ENCODE peak calls at places on chromosomes 2 and 18, in nine cellular contexts. One of them, this sample, is unnamed.

GRCh38 chr2:100518801-100519200 is 44.0 kb upstream of the PDCL3 start:
- DNase-seq in HFFc6: no peak
- DNase-seq in HTR-8/SVneo: no peak
- DNase-seq in NCI-H345: no peak
- DNase-seq in C1 segment of cervical spinal cord: no peak
- DNase-seq in activated CD4-positive, alpha-beta T cell treated with anti-CD3 and anti-CD28 coated beads, Interleukin-2, amount 50 U/mL, for 48 hours: no peak
- DNase-seq in smooth muscle cell of the brain vasculature: no peak
- DNase-seq in mammary epithelial cell: peak
- DNase-seq in pancreas: no peak
- DNase-seq in this sample: no peak

GRCh38 chr2:16038586-16038985 is 98.2 kb downstream of the MYCN start:
- DNase-seq in HTR-8/SVneo: no peak
- DNase-seq in mammary epithelial cell: no peak
- DNase-seq in pancreas: no peak
- DNase-seq in HFFc6: no peak
- DNase-seq in activated CD4-positive, alpha-beta T cell treated with anti-CD3 and anti-CD28 coated beads, Interleukin-2, amount 50 U/mL, for 48 hours: no peak
- DNase-seq in C1 segment of cervical spinal cord: no peak
- DNase-seq in smooth muscle cell of the brain vasculature: no peak
- DNase-seq in NCI-H345: no peak
- DNase-seq in this sample: no peak

GRCh38 chr2:196413821-196414274 is 225.7 kb upstream of the CCDC150 start:
- DNase-seq in mammary epithelial cell: no peak
- DNase-seq in smooth muscle cell of the brain vasculature: no peak
- DNase-seq in C1 segment of cervical spinal cord: no peak
- DNase-seq in NCI-H345: no peak
- DNase-seq in HFFc6: no peak
- DNase-seq in pancreas: no peak
- DNase-seq in HTR-8/SVneo: no peak
- DNase-seq in activated CD4-positive, alpha-beta T cell treated with anti-CD3 and anti-CD28 coated beads, Interleukin-2, amount 50 U/mL, for 48 hours: no peak
- DNase-seq in this sample: no peak

GRCh38 chr2:101823347-101823791 is 125.9 kb downstream of the MAP4K4 start:
- DNase-seq in mammary epithelial cell: peak
- DNase-seq in C1 segment of cervical spinal cord: peak
- DNase-seq in activated CD4-positive, alpha-beta T cell treated with anti-CD3 and anti-CD28 coated beads, Interleukin-2, amount 50 U/mL, for 48 hours: peak
- DNase-seq in HFFc6: peak
- DNase-seq in NCI-H345: no peak
- DNase-seq in HTR-8/SVneo: peak
- DNase-seq in pancreas: peak
- DNase-seq in smooth muscle cell of the brain vasculature: no peak
- DNase-seq in this sample: peak

GRCh38 chr18:63758616-63759015 is 16.6 kb upstream of the SERPINB7 start:
- DNase-seq in HTR-8/SVneo: no peak
- DNase-seq in HFFc6: no peak
- DNase-seq in mammary epithelial cell: no peak
- DNase-seq in activated CD4-positive, alpha-beta T cell treated with anti-CD3 and anti-CD28 coated beads, Interleukin-2, amount 50 U/mL, for 48 hours: no peak
- DNase-seq in NCI-H345: peak
- DNase-seq in smooth muscle cell of the brain vasculature: no peak
- DNase-seq in C1 segment of cervical spinal cord: no peak
- DNase-seq in pancreas: no peak
- DNase-seq in this sample: no peak

GRCh38 chr2:37984589-37984988 is 59.5 kb downstream of the RMDN2 start:
- DNase-seq in smooth muscle cell of the brain vasculature: no peak
- DNase-seq in NCI-H345: no peak
- DNase-seq in HFFc6: no peak
- DNase-seq in activated CD4-positive, alpha-beta T cell treated with anti-CD3 and anti-CD28 coated beads, Interleukin-2, amount 50 U/mL, for 48 hours: no peak
- DNase-seq in HTR-8/SVneo: no peak
- DNase-seq in C1 segment of cervical spinal cord: no peak
- DNase-seq in mammary epithelial cell: no peak
- DNase-seq in pancreas: no peak
- DNase-seq in this sample: no peak

GRCh38 chr18:49023938-49024341 is 73.2 kb upstream of the SMAD7 start:
- DNase-seq in HFFc6: no peak
- DNase-seq in C1 segment of cervical spinal cord: no peak
- DNase-seq in mammary epithelial cell: no peak
- DNase-seq in activated CD4-positive, alpha-beta T cell treated with anti-CD3 and anti-CD28 coated beads, Interleukin-2, amount 50 U/mL, for 48 hours: no peak
- DNase-seq in NCI-H345: no peak
- DNase-seq in pancreas: no peak
- DNase-seq in HTR-8/SVneo: no peak
- DNase-seq in smooth muscle cell of the brain vasculature: no peak
- DNase-seq in this sample: no peak

GRCh38 chr2:71715951-71716696 is 262.8 kb downstream of the DYSF start:
- DNase-seq in smooth muscle cell of the brain vasculature: no peak
- DNase-seq in pancreas: no peak
- DNase-seq in HTR-8/SVneo: no peak
- DNase-seq in activated CD4-positive, alpha-beta T cell treated with anti-CD3 and anti-CD28 coated beads, Interleukin-2, amount 50 U/mL, for 48 hours: no peak
- DNase-seq in NCI-H345: no peak
- DNase-seq in mammary epithelial cell: no peak
- DNase-seq in C1 segment of cervical spinal cord: no peak
- DNase-seq in HFFc6: no peak
- DNase-seq in this sample: no peak

GRCh38 chr2:16075045-16076012 is 135.0 kb downstream of the MYCN start:
- DNase-seq in C1 segment of cervical spinal cord: no peak
- DNase-seq in mammary epithelial cell: no peak
- DNase-seq in smooth muscle cell of the brain vasculature: no peak
- DNase-seq in HTR-8/SVneo: no peak
- DNase-seq in activated CD4-positive, alpha-beta T cell treated with anti-CD3 and anti-CD28 coated beads, Interleukin-2, amount 50 U/mL, for 48 hours: no peak
- DNase-seq in HFFc6: no peak
- DNase-seq in pancreas: no peak
- DNase-seq in NCI-H345: no peak
- DNase-seq in this sample: no peak

GRCh38 chr2:127615511-127616166 is 30.3 kb upstream of the GPR17 start:
- DNase-seq in smooth muscle cell of the brain vasculature: no peak
- DNase-seq in activated CD4-positive, alpha-beta T cell treated with anti-CD3 and anti-CD28 coated beads, Interleukin-2, amount 50 U/mL, for 48 hours: no peak
- DNase-seq in mammary epithelial cell: peak
- DNase-seq in HTR-8/SVneo: no peak
- DNase-seq in C1 segment of cervical spinal cord: no peak
- DNase-seq in HFFc6: peak
- DNase-seq in pancreas: no peak
- DNase-seq in NCI-H345: no peak
- DNase-seq in this sample: no peak

GRCh38 chr2:240881913-240882312 is 13.3 kb downstream of the AGXT start:
- DNase-seq in NCI-H345: peak
- DNase-seq in HTR-8/SVneo: no peak
- DNase-seq in smooth muscle cell of the brain vasculature: no peak
- DNase-seq in C1 segment of cervical spinal cord: no peak
- DNase-seq in pancreas: no peak
- DNase-seq in HFFc6: no peak
- DNase-seq in activated CD4-positive, alpha-beta T cell treated with anti-CD3 and anti-CD28 coated beads, Interleukin-2, amount 50 U/mL, for 48 hours: no peak
- DNase-seq in mammary epithelial cell: no peak
- DNase-seq in this sample: no peak

GRCh38 chr2:189651284-189651683 is 10.0 kb upstream of the ASNSD1 start:
- DNase-seq in HFFc6: no peak
- DNase-seq in HTR-8/SVneo: no peak
- DNase-seq in activated CD4-positive, alpha-beta T cell treated with anti-CD3 and anti-CD28 coated beads, Interleukin-2, amount 50 U/mL, for 48 hours: no peak
- DNase-seq in C1 segment of cervical spinal cord: no peak
- DNase-seq in smooth muscle cell of the brain vasculature: no peak
- DNase-seq in NCI-H345: no peak
- DNase-seq in pancreas: no peak
- DNase-seq in mammary epithelial cell: no peak
- DNase-seq in this sample: no peak

GRCh38 chr2:236946871-236947270 is 138.8 kb upstream of the COPS8 start:
- DNase-seq in mammary epithelial cell: no peak
- DNase-seq in smooth muscle cell of the brain vasculature: no peak
- DNase-seq in pancreas: no peak
- DNase-seq in HTR-8/SVneo: no peak
- DNase-seq in activated CD4-positive, alpha-beta T cell treated with anti-CD3 and anti-CD28 coated beads, Interleukin-2, amount 50 U/mL, for 48 hours: no peak
- DNase-seq in HFFc6: no peak
- DNase-seq in C1 segment of cervical spinal cord: no peak
- DNase-seq in NCI-H345: no peak
- DNase-seq in this sample: no peak